ENCODE peak calls at places on chromosome 12, in four cellular contexts. A is fibroblast of lung, E is SK-N-SH, F is neural progenitor cell. O is an unnamed sample. For H3K4me1, the result is how much of the 10 kb centered on the place peaks cover.

GRCh38 chr12:51970904-51971646 is 19.6 kb downstream of the ACVR1B start:
- DNase-seq in A (peak), E (peak), F (peak), O (no peak)

GRCh38 chr12:113237748-113238147 is 16.5 kb downstream of the TPCN1 start:
- DNase-seq in A (no peak), E (no peak), F (no peak), O (peak)

GRCh38 chr12:56565510-56566101 is 44.0 kb downstream of the RBMS2 start:
- DNase-seq in A (peak), E (no peak), F (peak), O (peak)

GRCh38 chr12:38905480-38906351 is at the start of gene CPNE8:
- DNase-seq in A (peak), E (peak), F (peak), O (peak)

GRCh38 chr12:28415755-28416154 is 225.5 kb downstream of the CCDC91 start:
- DNase-seq in A (peak), E (no peak), F (no peak), O (no peak)

GRCh38 chr12:49540229-49541139 is 1.7 kb downstream of the KCNH3 start:
- DNase-seq in A (no peak), E (peak), F (no peak), O (no peak)

GRCh38 chr12:79897617-79898016 is 37.3 kb downstream of the PPP1R12A start:
- DNase-seq in A (peak), E (no peak), F (no peak), O (no peak)

GRCh38 chr12:92973614-92974013 is 44.5 kb upstream of the EEA1 start:
- DNase-seq in A (peak), E (no peak), F (no peak), O (no peak)

GRCh38 chr12:7667025-7667575 is 1.4 kb upstream of the APOBEC1 start:
- DNase-seq in A (no peak), E (no peak), F (no peak), O (no peak)

GRCh38 chr12:130634866-130635265 is 81.2 kb downstream of the RIMBP2 start:
- DNase-seq in A (no peak), E (no peak), F (no peak), O (no peak)

GRCh38 chr12:77686760-77687159 is 143.9 kb upstream of the NAV3 start:
- DNase-seq in A (peak), E (no peak), F (no peak), O (no peak)

GRCh38 chr12:2108166-2108565 is 55.4 kb downstream of the CACNA1C start:
- DNase-seq in A (no peak), E (no peak), F (no peak), O (no peak)

GRCh38 chr12:53122961-53123468 is 19.7 kb downstream of the SOAT2 start:
- DNase-seq in A (peak), E (peak), F (no peak), O (no peak)

GRCh38 chr12:8609061-8609570 is 3.5 kb downstream of the AICDA start:
- DNase-seq in A (peak), E (peak), F (peak), O (no peak)

GRCh38 chr12:26112703-26113147 is 12.1 kb downstream of the BHLHE41 start:
- DNase-seq in A (peak), E (no peak), F (peak), O (no peak)

GRCh38 chr12:96025518-96025917 is 9.9 kb downstream of the LTA4H start:
- DNase-seq in A (no peak), E (no peak), F (no peak), O (no peak)

GRCh38 chr12:99261256-99261655 is 386.3 kb upstream of the GARIN6 start:
- DNase-seq in A (no peak), E (no peak), F (no peak), O (no peak)

GRCh38 chr12:115872212-115872611 is 405.3 kb downstream of the MED13L start:
- DNase-seq in A (no peak), E (no peak), F (peak), O (no peak)

GRCh38 chr12:26285401-26285800 is 90.0 kb downstream of the SSPN start:
- DNase-seq in A (no peak), E (no peak), F (no peak), O (no peak)

DNA sequence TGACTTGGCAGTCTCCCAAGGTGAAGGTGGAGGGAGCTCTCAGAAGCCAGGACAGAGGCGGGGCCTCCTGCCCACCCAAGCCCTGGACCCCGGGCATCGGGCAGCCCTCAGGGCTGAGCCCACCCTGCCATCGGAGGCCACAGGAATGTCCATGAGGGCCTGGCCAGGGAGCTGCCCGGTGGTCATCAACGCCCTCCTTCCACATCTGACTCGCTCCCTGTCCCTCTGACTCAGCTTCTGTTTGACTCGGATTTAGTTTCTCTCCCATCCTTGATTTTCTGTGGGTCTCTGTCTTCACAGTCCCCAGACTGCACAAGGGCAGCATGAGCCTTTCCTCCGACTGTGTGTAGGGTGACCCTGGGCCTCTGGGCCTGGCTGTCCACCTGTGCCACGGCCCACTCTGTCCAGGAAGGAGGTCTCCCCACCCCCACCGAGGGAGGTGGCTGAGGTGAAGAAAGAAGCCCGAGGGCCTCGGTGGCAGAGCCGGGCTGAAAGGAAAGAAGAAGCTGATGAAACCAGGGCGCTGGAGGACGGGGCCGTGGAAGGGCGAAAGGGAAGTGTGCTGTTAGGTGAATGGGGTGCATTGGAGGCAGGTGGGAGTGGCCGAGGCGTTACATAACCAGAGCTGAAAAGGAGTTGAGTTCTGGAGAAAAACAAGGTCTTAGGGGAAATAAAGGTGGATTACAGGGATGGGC is 16.8 kb upstream of the TMEM106C start:
- DNase-seq in A (no peak), E (peak), F (no peak), O (no peak)
- H3K9ac ChIP-seq in A (no peak), E (no peak), F (no peak), O (no peak)

GRCh38 chr12:48013287-48013686 is 9.0 kb upstream of the COL2A1 start:
- DNase-seq in A (no peak), E (no peak), F (no peak), O (no peak)
- H3K4me1 ChIP-seq in A (under half), E (under half), F (under half), O (under half)

GRCh38 chr12:123949118-123949774 is 23.4 kb downstream of the CCDC92 start:
- DNase-seq in A (peak), E (no peak), F (peak), O (no peak)
- H3K9ac ChIP-seq in A (no peak), E (no peak), F (no peak), O (no peak)

GRCh38 chr12:6085841-6086240 is 38.6 kb downstream of the VWF start:
- DNase-seq in A (no peak), E (no peak), F (no peak), O (no peak)
- H3K4me1 ChIP-seq in A (under half), E (under half), F (under half), O (under half)

GRCh38 chr12:62933871-62934798 is 815 bp downstream of the PPM1H start:
- DNase-seq in A (peak), E (peak), F (peak), O (peak)

GRCh38 chr12:62930546-62931425 is 4.2 kb downstream of the PPM1H start:
- DNase-seq in A (no peak), E (no peak), F (no peak), O (no peak)

GRCh38 chr12:62931481-62931880 is 3.5 kb downstream of the PPM1H start:
- DNase-seq in A (no peak), E (no peak), F (no peak), O (no peak)

GRCh38 chr12:62934799-62935674 is at the start of gene PPM1H:
- DNase-seq in A (no peak), E (peak), F (peak), O (peak)

DNA sequence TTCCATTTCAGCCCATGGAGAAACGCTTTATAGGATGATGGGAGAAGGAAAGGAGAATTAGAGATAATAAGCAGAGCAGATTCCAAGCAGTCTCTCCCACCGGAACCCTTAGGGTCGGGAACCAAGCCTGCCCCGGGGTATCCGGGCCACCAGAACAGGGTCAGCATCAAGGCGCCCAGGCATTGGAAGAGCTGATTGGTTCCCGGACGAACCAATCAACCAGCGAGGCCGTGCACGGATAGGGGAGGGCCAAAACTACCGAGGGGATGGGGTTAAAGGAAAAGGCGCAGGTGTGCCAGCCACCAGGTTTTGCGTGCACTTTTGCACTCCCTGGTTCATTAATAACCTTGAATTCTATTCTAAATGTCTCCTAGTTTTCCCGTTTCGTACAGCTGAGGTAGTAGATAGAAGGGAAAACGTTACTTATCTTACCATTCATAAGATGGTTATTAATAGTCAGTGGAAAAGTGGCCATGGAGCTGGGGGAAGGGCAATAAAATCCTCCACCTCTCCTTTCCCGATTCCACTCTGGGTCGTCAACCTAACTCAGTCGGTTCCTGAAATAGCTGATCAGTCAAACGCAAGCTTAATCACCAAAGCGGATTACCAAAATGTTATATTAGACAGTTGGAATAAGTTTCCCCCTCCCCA is 1.6 kb downstream of the PPM1H start:
- DNase-seq in A (no peak), E (peak), F (peak), O (peak)
- H3K9ac ChIP-seq in A (no peak), E (no peak), F (no peak), O (peak)

GRCh38 chr12:11868027-11868426 is 202.7 kb upstream of the BCL2L14 start:
- DNase-seq in A (no peak), E (no peak), F (no peak), O (no peak)

GRCh38 chr12:11863988-11864387 is 206.8 kb upstream of the BCL2L14 start:
- DNase-seq in A (no peak), E (peak), F (no peak), O (no peak)

GRCh38 chr12:11862794-11863193 is 207.9 kb upstream of the BCL2L14 start:
- DNase-seq in A (peak), E (no peak), F (no peak), O (no peak)

GRCh38 chr12:11863478-11863906 is 207.2 kb upstream of the BCL2L14 start:
- DNase-seq in A (peak), E (peak), F (no peak), O (no peak)

DNA sequence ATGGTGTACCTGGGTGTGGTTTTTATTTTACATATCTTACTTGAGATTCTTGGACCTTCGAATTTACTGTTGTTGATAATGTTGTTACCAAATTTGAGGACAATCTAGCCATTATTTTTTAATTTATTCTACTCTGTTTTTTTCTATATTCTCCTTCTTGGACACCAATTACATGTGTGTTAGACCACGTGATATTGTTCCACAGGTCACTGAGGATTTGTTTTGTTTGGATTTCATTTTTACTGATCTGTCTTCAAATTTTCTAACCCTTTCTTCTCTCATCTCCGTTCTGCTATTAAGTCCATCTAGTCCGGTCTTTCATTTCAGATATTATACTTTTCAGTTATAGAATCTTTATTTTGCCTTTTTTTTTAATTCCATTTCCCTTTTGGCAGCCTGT is 204.9 kb upstream of the BCL2L14 start:
- DNase-seq in A (no peak), E (no peak), F (no peak), O (no peak)
- H3K4me1 ChIP-seq in A (under half), E (under half), F (under half), O (under half)

GRCh38 chr12:16603916-16604575 is 1.9 kb downstream of the LMO3 start:
- DNase-seq in A (no peak), E (peak), F (peak), O (no peak)
- H3K9ac ChIP-seq in A (no peak), E (no peak), F (no peak), O (no peak)

GRCh38 chr12:121810833-121811433 is 7.1 kb downstream of the SETD1B start:
- DNase-seq in A (no peak), E (no peak), F (no peak), O (no peak)

GRCh38 chr12:121812320-121812871 is 8.6 kb downstream of the SETD1B start:
- DNase-seq in A (peak), E (peak), F (peak), O (peak)

GRCh38 chr12:121810234-121810817 is 6.5 kb downstream of the SETD1B start:
- DNase-seq in A (no peak), E (no peak), F (no peak), O (no peak)

GRCh38 chr12:121812921-121813896 is 9.4 kb downstream of the SETD1B start:
- DNase-seq in A (no peak), E (no peak), F (no peak), O (no peak)

GRCh38 chr12:121811434-121812319 is 7.9 kb downstream of the SETD1B start:
- DNase-seq in A (peak), E (peak), F (peak), O (peak)
- H3K4me1 ChIP-seq in A (under half), E (under half), F (under half), O (under half)

DNA sequence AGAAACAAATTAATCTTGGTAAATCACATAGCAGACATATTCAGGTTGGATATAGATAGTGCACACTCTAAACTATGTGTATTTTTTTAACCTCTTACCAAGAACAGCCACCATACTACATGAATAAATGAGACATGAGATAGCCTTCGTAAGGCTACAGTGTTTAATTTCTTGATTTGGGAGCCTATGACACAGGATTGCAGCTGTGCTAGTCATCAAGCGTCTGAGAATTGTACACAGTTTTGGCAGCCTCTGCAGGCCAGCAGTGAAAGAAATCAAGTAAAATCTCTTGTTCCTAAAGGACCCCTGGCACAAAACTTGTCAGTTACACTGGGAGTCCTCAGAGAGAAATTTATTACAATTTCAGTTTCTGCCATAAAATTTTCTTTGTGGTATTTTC is 236.1 kb downstream of the C12orf50 start:
- DNase-seq in A (peak), E (no peak), F (no peak), O (no peak)
- H3K9ac ChIP-seq in A (no peak), E (no peak), F (no peak), O (no peak)

GRCh38 chr12:114396153-114396868 is 9.6 kb downstream of the TBX5 start:
- DNase-seq in A (no peak), E (peak), F (peak), O (no peak)
- H3K4me1 ChIP-seq in A (under half), E (under half), F (under half), O (under half)

O was measured in colonic mucosa.